ENCODE peak calls at places on chromosomes 13 and 19, in eight cellular contexts. One of them, this sample, is unnamed.

GRCh38 chr13:110279684-110280083 is 27.3 kb downstream of the COL4A1 start:
- DNase-seq in heart left ventricle: no peak
- DNase-seq in left ventricle myocardium inferior: no peak
- DNase-seq in upper lobe of right lung: no peak
- DNase-seq in uterus: no peak
- DNase-seq in ovary: no peak
- DNase-seq in psoas muscle: no peak
- DNase-seq in IMR-90: no peak
- DNase-seq in this sample: no peak

GRCh38 chr19:11460207-11460606 is 20.6 kb downstream of the ELAVL3 start:
- DNase-seq in heart left ventricle: no peak
- DNase-seq in upper lobe of right lung: no peak
- DNase-seq in psoas muscle: no peak
- DNase-seq in uterus: no peak
- DNase-seq in IMR-90: no peak
- DNase-seq in left ventricle myocardium inferior: no peak
- DNase-seq in ovary: no peak
- DNase-seq in this sample: no peak

GRCh38 chr13:77185721-77186120 is 141.2 kb downstream of the MYCBP2 start:
- DNase-seq in IMR-90: no peak
- DNase-seq in psoas muscle: no peak
- DNase-seq in ovary: no peak
- DNase-seq in heart left ventricle: no peak
- DNase-seq in uterus: no peak
- DNase-seq in upper lobe of right lung: no peak
- DNase-seq in left ventricle myocardium inferior: no peak
- DNase-seq in this sample: no peak

GRCh38 chr13:45297456-45298205 is 43.4 kb downstream of the TPT1 start:
- DNase-seq in ovary: no peak
- DNase-seq in psoas muscle: no peak
- DNase-seq in upper lobe of right lung: no peak
- DNase-seq in heart left ventricle: no peak
- DNase-seq in uterus: no peak
- DNase-seq in IMR-90: no peak
- DNase-seq in left ventricle myocardium inferior: no peak
- DNase-seq in this sample: no peak

GRCh38 chr19:48513289-48514122 is 1.9 kb upstream of the LMTK3 start:
- DNase-seq in uterus: no peak
- DNase-seq in IMR-90: peak; percentile 64
- DNase-seq in ovary: peak; percentile 47
- DNase-seq in upper lobe of right lung: peak; percentile 82
- DNase-seq in psoas muscle: peak; percentile 75
- DNase-seq in heart left ventricle: peak; percentile 66
- DNase-seq in left ventricle myocardium inferior: no peak
- DNase-seq in this sample: peak; percentile 87

GRCh38 chr13:33207616-33207964 is 78.0 kb downstream of the STARD13 start:
- DNase-seq in uterus: no peak
- DNase-seq in ovary: no peak
- DNase-seq in heart left ventricle: peak; percentile 59
- DNase-seq in left ventricle myocardium inferior: no peak
- DNase-seq in IMR-90: peak; percentile 98
- DNase-seq in upper lobe of right lung: no peak
- DNase-seq in psoas muscle: no peak
- DNase-seq in this sample: no peak

GRCh38 chr19:3369337-3370213 is 3.2 kb downstream of the NFIC start:
- DNase-seq in IMR-90: peak; percentile 63
- DNase-seq in upper lobe of right lung: peak; percentile 80
- DNase-seq in heart left ventricle: peak; percentile 84
- DNase-seq in left ventricle myocardium inferior: peak; percentile 71
- DNase-seq in ovary: peak; percentile 71
- DNase-seq in psoas muscle: peak; percentile 88
- DNase-seq in uterus: peak; percentile 77
- DNase-seq in this sample: no peak

GRCh38 chr13:78816592-78816991 is 157.6 kb upstream of the OBI1 start:
- DNase-seq in heart left ventricle: no peak
- DNase-seq in uterus: no peak
- DNase-seq in left ventricle myocardium inferior: no peak
- DNase-seq in IMR-90: no peak
- DNase-seq in ovary: no peak
- DNase-seq in upper lobe of right lung: no peak
- DNase-seq in psoas muscle: no peak
- DNase-seq in this sample: no peak

GRCh38 chr19:3979674-3980352 is 5.5 kb downstream of the EEF2 start:
- DNase-seq in uterus: no peak
- DNase-seq in heart left ventricle: no peak
- DNase-seq in left ventricle myocardium inferior: no peak
- DNase-seq in psoas muscle: no peak
- DNase-seq in ovary: peak; percentile 30
- DNase-seq in upper lobe of right lung: no peak
- DNase-seq in IMR-90: no peak
- DNase-seq in this sample: peak; percentile 24

GRCh38 chr13:44872751-44873150 is 116.5 kb downstream of the NUFIP1 start:
- DNase-seq in left ventricle myocardium inferior: no peak
- DNase-seq in upper lobe of right lung: no peak
- DNase-seq in IMR-90: no peak
- DNase-seq in psoas muscle: no peak
- DNase-seq in uterus: no peak
- DNase-seq in ovary: no peak
- DNase-seq in heart left ventricle: no peak
- DNase-seq in this sample: no peak

GRCh38 chr19:5038631-5039271 is 69.8 kb downstream of the KDM4B start:
- DNase-seq in uterus: no peak
- DNase-seq in psoas muscle: no peak
- DNase-seq in IMR-90: peak; percentile 24
- DNase-seq in left ventricle myocardium inferior: no peak
- DNase-seq in heart left ventricle: no peak
- DNase-seq in upper lobe of right lung: no peak
- DNase-seq in ovary: no peak
- DNase-seq in this sample: peak; percentile 10

GRCh38 chr19:56272448-56272847 is at the start of gene EDDM13:
- DNase-seq in IMR-90: no peak
- DNase-seq in ovary: no peak
- DNase-seq in heart left ventricle: no peak
- DNase-seq in left ventricle myocardium inferior: no peak
- DNase-seq in psoas muscle: no peak
- DNase-seq in uterus: no peak
- DNase-seq in upper lobe of right lung: no peak
- DNase-seq in this sample: no peak

GRCh38 chr13:113296842-113297369 is at the start of gene LAMP1:
- DNase-seq in heart left ventricle: peak; percentile 100
- DNase-seq in IMR-90: peak; percentile 97
- DNase-seq in left ventricle myocardium inferior: peak; percentile 99
- DNase-seq in psoas muscle: peak; percentile 100
- DNase-seq in ovary: peak; percentile 100
- DNase-seq in upper lobe of right lung: peak; percentile 99
- DNase-seq in uterus: peak; percentile 97
- DNase-seq in this sample: peak; percentile 91

GRCh38 chr13:113291129-113291528 is 5.9 kb upstream of the LAMP1 start:
- DNase-seq in IMR-90: no peak
- DNase-seq in upper lobe of right lung: no peak
- DNase-seq in left ventricle myocardium inferior: no peak
- DNase-seq in ovary: no peak
- DNase-seq in uterus: no peak
- DNase-seq in heart left ventricle: no peak
- DNase-seq in psoas muscle: no peak
- DNase-seq in this sample: no peak

GRCh38 chr13:113297370-113297871 is 382 bp downstream of the LAMP1 start:
- DNase-seq in ovary: no peak
- DNase-seq in uterus: peak; percentile 29
- DNase-seq in heart left ventricle: no peak
- DNase-seq in IMR-90: no peak
- DNase-seq in psoas muscle: no peak
- DNase-seq in left ventricle myocardium inferior: no peak
- DNase-seq in upper lobe of right lung: no peak
- DNase-seq in this sample: peak; percentile 24

GRCh38 chr13:113288880-113289279 is 8.2 kb upstream of the LAMP1 start:
- DNase-seq in heart left ventricle: no peak
- DNase-seq in ovary: no peak
- DNase-seq in left ventricle myocardium inferior: no peak
- DNase-seq in IMR-90: no peak
- DNase-seq in uterus: no peak
- DNase-seq in psoas muscle: no peak
- DNase-seq in upper lobe of right lung: no peak
- DNase-seq in this sample: no peak

DNA sequence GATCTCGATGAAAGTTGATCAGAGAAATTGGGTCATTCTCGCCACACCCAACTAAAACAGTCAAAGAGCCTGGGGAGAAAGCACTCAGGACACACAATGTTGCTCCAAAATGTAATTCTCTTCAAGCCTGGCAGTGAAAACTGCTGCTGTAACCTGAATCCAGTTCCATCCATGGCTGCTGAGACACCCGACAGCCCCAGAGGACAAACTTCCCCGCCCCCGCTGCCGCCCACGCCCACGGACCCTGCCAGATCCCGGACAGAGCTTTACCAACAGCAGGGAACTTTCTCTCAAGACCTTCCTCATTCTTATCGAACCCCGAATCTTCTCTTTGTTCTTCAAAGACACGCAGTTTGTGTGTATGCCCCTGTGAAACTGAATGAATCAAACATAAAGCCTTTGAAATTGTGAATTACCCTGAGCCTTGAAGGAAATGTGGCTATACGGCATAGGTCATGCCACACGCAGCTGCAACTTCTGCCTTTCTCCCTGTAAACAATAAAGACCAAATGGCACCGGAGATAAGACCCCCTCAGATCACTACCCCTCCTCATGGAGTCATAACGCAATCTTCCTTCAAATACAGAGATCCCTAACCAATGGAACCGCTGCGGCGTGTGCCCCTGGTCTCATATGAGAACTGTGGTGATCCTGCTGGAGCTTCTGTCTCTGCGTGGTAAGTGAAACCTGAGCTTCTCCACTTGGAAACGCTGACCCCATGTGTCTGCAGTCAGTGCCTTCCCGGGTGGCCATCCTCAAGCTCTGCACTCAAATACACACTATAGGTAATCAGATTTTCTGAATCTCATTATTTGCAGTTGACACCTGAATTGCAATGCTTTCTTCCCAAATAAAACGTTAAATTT is 4.8 kb upstream of the LAMP1 start:
- DNase-seq in heart left ventricle: no peak
- DNase-seq in psoas muscle: peak; percentile 80
- DNase-seq in upper lobe of right lung: peak; percentile 83
- DNase-seq in left ventricle myocardium inferior: peak; percentile 28
- DNase-seq in uterus: no peak
- DNase-seq in ovary: peak; percentile 32
- DNase-seq in IMR-90: peak; percentile 51
- DNase-seq in this sample: peak; percentile 56
- H3K4me3 ChIP-seq in heart left ventricle: no peak overlapping the region
- H3K4me3 ChIP-seq in psoas muscle: peak overlapping the region; percentile 62
- H3K4me3 ChIP-seq in upper lobe of right lung: no peak overlapping the region
- H3K4me3 ChIP-seq in left ventricle myocardium inferior: peak overlapping the region; percentile 49
- H3K4me3 ChIP-seq in uterus: no peak overlapping the region
- H3K4me3 ChIP-seq in ovary: no peak overlapping the region
- H3K4me3 ChIP-seq in IMR-90: peak overlapping the region; percentile 46
- H3K4me3 ChIP-seq in this sample: peak overlapping the region; percentile 11

GRCh38 chr19:53876651-53877224 is 5.3 kb upstream of the PRKCG start:
- DNase-seq in upper lobe of right lung: no peak
- DNase-seq in psoas muscle: peak; percentile 7
- DNase-seq in heart left ventricle: no peak
- DNase-seq in uterus: no peak
- DNase-seq in IMR-90: no peak
- DNase-seq in ovary: no peak
- DNase-seq in left ventricle myocardium inferior: no peak
- DNase-seq in this sample: no peak

GRCh38 chr19:53873451-53874383 is 6.0 kb downstream of the MYADM start:
- DNase-seq in heart left ventricle: peak; percentile 54
- DNase-seq in ovary: peak; percentile 30
- DNase-seq in left ventricle myocardium inferior: no peak
- DNase-seq in psoas muscle: peak; percentile 54
- DNase-seq in uterus: no peak
- DNase-seq in upper lobe of right lung: no peak
- DNase-seq in IMR-90: no peak
- DNase-seq in this sample: no peak

GRCh38 chr19:53875602-53876340 is 6.2 kb upstream of the PRKCG start:
- DNase-seq in left ventricle myocardium inferior: no peak
- DNase-seq in heart left ventricle: no peak
- DNase-seq in upper lobe of right lung: no peak
- DNase-seq in ovary: no peak
- DNase-seq in uterus: no peak
- DNase-seq in IMR-90: no peak
- DNase-seq in psoas muscle: peak; percentile 6
- DNase-seq in this sample: no peak

GRCh38 chr19:53872762-53873161 is 5.1 kb downstream of the MYADM start:
- DNase-seq in IMR-90: no peak
- DNase-seq in heart left ventricle: peak; percentile 17
- DNase-seq in left ventricle myocardium inferior: no peak
- DNase-seq in uterus: no peak
- DNase-seq in psoas muscle: peak; percentile 31
- DNase-seq in upper lobe of right lung: no peak
- DNase-seq in ovary: no peak
- DNase-seq in this sample: no peak

GRCh38 chr19:53874384-53874995 is 6.8 kb downstream of the MYADM start:
- DNase-seq in upper lobe of right lung: no peak
- DNase-seq in IMR-90: no peak
- DNase-seq in ovary: no peak
- DNase-seq in psoas muscle: peak; percentile 28
- DNase-seq in heart left ventricle: peak; percentile 39
- DNase-seq in uterus: no peak
- DNase-seq in left ventricle myocardium inferior: no peak
- DNase-seq in this sample: no peak
- H3K4me1 ChIP-seq in upper lobe of right lung: peaks cover 14% of the 10 kb centered on the region
- H3K4me1 ChIP-seq in IMR-90: peaks cover 3% of the 10 kb centered on the region
- H3K4me1 ChIP-seq in ovary: peaks cover 7% of the 10 kb centered on the region
- H3K4me1 ChIP-seq in psoas muscle: no peaks in the 10 kb centered on the region
- H3K4me1 ChIP-seq in heart left ventricle: peaks cover 10% of the 10 kb centered on the region
- H3K4me1 ChIP-seq in uterus: peaks cover 5% of the 10 kb centered on the region
- H3K4me1 ChIP-seq in left ventricle myocardium inferior: peaks cover 52% of the 10 kb centered on the region
- H3K4me1 ChIP-seq in this sample: no peaks in the 10 kb centered on the region

GRCh38 chr19:19659646-19660245 is 3.7 kb downstream of the ATP13A1 start:
- DNase-seq in uterus: no peak
- DNase-seq in IMR-90: no peak
- DNase-seq in heart left ventricle: no peak
- DNase-seq in left ventricle myocardium inferior: no peak
- DNase-seq in upper lobe of right lung: no peak
- DNase-seq in psoas muscle: no peak
- DNase-seq in ovary: peak; percentile 17
- DNase-seq in this sample: no peak
- H3K36me3 ChIP-seq in uterus: no peaks in the 10 kb centered on the region
- H3K36me3 ChIP-seq in IMR-90: peaks cover 50% of the 10 kb centered on the region
- H3K36me3 ChIP-seq in heart left ventricle: peaks cover 50% of the 10 kb centered on the region
- H3K36me3 ChIP-seq in left ventricle myocardium inferior: peaks cover 51% of the 10 kb centered on the region
- H3K36me3 ChIP-seq in upper lobe of right lung: peaks cover 53% of the 10 kb centered on the region
- H3K36me3 ChIP-seq in psoas muscle: peaks cover 8% of the 10 kb centered on the region
- H3K36me3 ChIP-seq in ovary: no peaks in the 10 kb centered on the region
- H3K36me3 ChIP-seq in this sample: peaks cover 60% of the 10 kb centered on the region

DNA sequence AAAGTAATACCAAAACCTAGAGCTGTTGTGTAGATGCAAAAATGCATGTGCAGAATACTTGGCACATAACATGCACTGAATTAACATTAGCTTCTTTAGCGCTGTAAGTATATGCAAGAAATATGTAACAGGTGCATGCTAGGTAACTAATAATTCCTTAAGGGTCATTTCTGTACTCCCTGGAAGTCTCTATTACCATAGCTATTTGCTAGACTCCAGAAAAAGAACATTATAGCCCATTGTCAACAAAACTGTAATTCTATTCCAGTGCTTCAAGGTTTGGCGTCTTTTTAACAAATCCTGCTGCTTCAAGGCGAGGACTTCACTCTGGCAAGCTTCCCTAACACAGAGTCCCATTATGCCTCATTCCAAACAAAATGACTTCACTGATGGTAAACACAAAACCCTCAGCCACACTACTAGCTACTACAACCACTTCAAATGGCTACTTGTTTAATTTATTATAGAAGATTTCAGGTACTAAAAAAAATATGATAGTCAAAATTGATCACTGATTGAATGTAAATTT is 32.7 kb downstream of the ELF1 start:
- DNase-seq in ovary: no peak
- DNase-seq in IMR-90: peak; percentile 76
- DNase-seq in upper lobe of right lung: no peak
- DNase-seq in heart left ventricle: no peak
- DNase-seq in uterus: no peak
- DNase-seq in left ventricle myocardium inferior: no peak
- DNase-seq in psoas muscle: no peak
- DNase-seq in this sample: no peak
- H3K4me3 ChIP-seq in ovary: no peak overlapping the region
- H3K4me3 ChIP-seq in IMR-90: no peak overlapping the region
- H3K4me3 ChIP-seq in upper lobe of right lung: peak overlapping the region; percentile 17
- H3K4me3 ChIP-seq in heart left ventricle: no peak overlapping the region
- H3K4me3 ChIP-seq in uterus: no peak overlapping the region
- H3K4me3 ChIP-seq in left ventricle myocardium inferior: peak overlapping the region; percentile 58
- H3K4me3 ChIP-seq in psoas muscle: peak overlapping the region; percentile 10
- H3K4me3 ChIP-seq in this sample: no peak overlapping the region